ENCODE peak calls at places on chromosomes 13 and 19, in ten cellular contexts. L is stimulated activated CD4-positive, alpha-beta T cell treated with anti-CD3 and anti-CD28 coated beads, Interleukin-1b, Interleukin-23, amount 100 ng/mL, for 4 hours; X is bronchial epithelial cell; U is GM04504; J is stimulated activated CD8-positive, alpha-beta memory T cell treated with anti-CD3 and anti-CD28 coated beads, Interleukin-2, amount 100 ng/mL, for 48 hours; K is transverse colon; O is HEK293T; V is effector memory CD8-positive, alpha-beta T cell; F is activated CD4-positive, alpha-beta T cell treated with anti-CD3 and anti-CD28 coated beads, Interleukin-2, amount 50 U/mL, for 24 hours; I is hippocampal formation. A is an unnamed sample.

GRCh38 chr13:44368599-44369368 is 4.8 kb upstream of the SERP2 start:
- DNase-seq in J (no peak), U (no peak), I (no peak), F (no peak), L (no peak), X (no peak), V (no peak), K (peak; percentile 62), O (no peak), A (no peak)

GRCh38 chr13:96093296-96094006 is 3.5 kb downstream of the HS6ST3 start:
- DNase-seq in F (no peak), U (no peak), X (peak; percentile 64), J (no peak), O (no peak), I (no peak), K (no peak), V (no peak), L (no peak), A (no peak)

GRCh38 chr13:113092776-113093579 is 12.6 kb upstream of the F7 start:
- DNase-seq in V (no peak), I (no peak), J (no peak), L (no peak), F (no peak), K (no peak), U (no peak), O (no peak), X (no peak), A (no peak)

GRCh38 chr13:105572401-105572800 is 963.1 kb downstream of the EFNB2 start:
- DNase-seq in J (no peak), V (no peak), O (no peak), U (no peak), K (no peak), L (no peak), I (no peak), X (peak; percentile 61), F (no peak), A (no peak)

GRCh38 chr19:30340724-30341595 is 31.2 kb upstream of the ZNF536 start:
- DNase-seq in U (peak; percentile 24), F (no peak), V (no peak), J (no peak), I (no peak), O (no peak), X (no peak), K (no peak), L (no peak), A (no peak)

GRCh38 chr13:109385161-109385560 is 401.2 kb downstream of the IRS2 start:
- DNase-seq in L (no peak), I (no peak), U (no peak), O (no peak), V (no peak), F (no peak), K (no peak), J (no peak), X (no peak), A (no peak)

GRCh38 chr13:79481685-79482052 is 714 bp downstream of the NDFIP2 start:
- DNase-seq in I (no peak), X (peak; percentile 77), K (peak; percentile 44), L (peak; percentile 56), F (peak; percentile 57), J (peak; percentile 71), U (no peak), V (peak; percentile 16), O (peak; percentile 38), A (no peak)

GRCh38 chr13:47945738-47946137 is 55.3 kb downstream of the SUCLA2 start:
- DNase-seq in L (no peak), O (no peak), J (no peak), U (no peak), I (no peak), V (no peak), F (no peak), K (no peak), X (peak; percentile 8), A (no peak)

GRCh38 chr19:7932930-7933300 is 7.0 kb upstream of the CTXN1 start:
- DNase-seq in X (no peak), U (no peak), O (no peak), V (no peak), J (no peak), I (no peak), F (no peak), K (no peak), L (no peak), A (no peak)

GRCh38 chr19:30792561-30793505 is 420.6 kb downstream of the ZNF536 start:
- DNase-seq in O (no peak), I (no peak), L (no peak), K (no peak), J (no peak), F (no peak), U (no peak), V (no peak), X (no peak), A (no peak)

GRCh38 chr19:23571175-23571574 is 115.8 kb downstream of the ZNF675 start:
- DNase-seq in O (no peak), J (no peak), F (no peak), V (no peak), K (no peak), X (no peak), L (no peak), I (no peak), U (no peak), A (no peak)

GRCh38 chr13:70890289-70890688 is 782.0 kb upstream of the KLHL1 start:
- DNase-seq in V (no peak), U (no peak), F (no peak), X (no peak), J (no peak), O (no peak), L (no peak), I (no peak), K (no peak), A (no peak)

GRCh38 chr13:101941095-101941777 is 460.6 kb downstream of the FGF14 start:
- DNase-seq in K (no peak), V (no peak), X (peak; percentile 4), O (no peak), U (no peak), J (no peak), I (no peak), L (no peak), F (no peak), A (no peak)

GRCh38 chr19:5006201-5006600 is 37.3 kb downstream of the KDM4B start:
- DNase-seq in X (no peak), J (no peak), U (no peak), V (no peak), K (no peak), I (no peak), O (no peak), L (no peak), F (no peak), A (no peak)

GRCh38 chr19:56842421-56842820 is 1.9 kb upstream of the PEG3 start:
- DNase-seq in O (no peak), K (no peak), V (no peak), F (no peak), U (no peak), I (no peak), X (no peak), L (no peak), J (no peak), A (no peak)

GRCh38 chr19:7533281-7533819 is 2.2 kb upstream of the PNPLA6 start:
- DNase-seq in X (peak; percentile 28), K (peak; percentile 62), I (no peak), F (no peak), O (no peak), J (no peak), U (no peak), V (no peak), L (no peak), A (no peak)

GRCh38 chr19:50328257-50329145 is 676 bp downstream of the KCNC3 start:
- DNase-seq in V (no peak), I (no peak), F (no peak), U (no peak), O (no peak), X (no peak), K (no peak), J (peak; percentile 36), L (peak; percentile 46), A (peak; percentile 51)

GRCh38 chr19:44889830-44890365 is 1.2 kb upstream of the TOMM40 start:
- DNase-seq in F (no peak), U (no peak), O (no peak), J (no peak), I (no peak), K (no peak), L (no peak), X (no peak), V (no peak), A (no peak)

GRCh38 chr19:10832659-10833296 is 3.2 kb downstream of the TMED1 start:
- DNase-seq in V (no peak), J (no peak), L (no peak), I (no peak), K (no peak), U (no peak), X (no peak), O (no peak), F (no peak), A (peak; percentile 13)

GRCh38 chr13:98691360-98691759 is 61.1 kb downstream of the SLC15A1 start:
- DNase-seq in F (no peak), O (no peak), I (no peak), V (no peak), L (no peak), J (no peak), X (peak; percentile 98), U (no peak), K (no peak), A (no peak)

GRCh38 chr19:46426506-46427162 is 2.1 kb downstream of the PNMA8C start:
- DNase-seq in K (peak; percentile 46), O (no peak), V (no peak), U (peak; percentile 38), X (peak; percentile 56), F (no peak), L (peak; percentile 15), I (peak; percentile 50), J (no peak), A (no peak)

GRCh38 chr19:13869324-13869723 is 7.6 kb upstream of the NANOS3 start:
- DNase-seq in O (no peak), K (no peak), I (no peak), V (no peak), U (no peak), L (no peak), F (no peak), X (no peak), J (no peak), A (no peak)

GRCh38 chr13:95075506-95075905 is 225.7 kb downstream of the ABCC4 start:
- DNase-seq in X (no peak), O (no peak), V (no peak), J (no peak), F (no peak), U (no peak), L (no peak), I (no peak), K (no peak), A (no peak)